ENCODE peak calls at places on chromosomes 11 and 22, in four cellular contexts. D is stimulated activated CD4-positive, alpha-beta T cell treated with anti-CD3 and anti-CD28 coated beads, Interleukin-2, amount 100 ng/mL, for 48 hours; V is posterior vena cava; P is AG20443. C is an unnamed sample.

GRCh38 chr11:92206441-92206840 is 18.2 kb upstream of the FAT3 start:
- DNase-seq in P (no peak), D (no peak), V (no peak), C (no peak)

GRCh38 chr11:43905788-43906187 is 25.2 kb downstream of the ALKBH3 start:
- DNase-seq in V (no peak), D (no peak), P (no peak), C (no peak)

GRCh38 chr22:38831166-38831945 is 12.5 kb downstream of the NPTXR start:
- DNase-seq in V (peak), D (no peak), P (no peak), C (no peak)

GRCh38 chr11:1267441-1268100 is 41.9 kb downstream of the TOLLIP start:
- DNase-seq in V (no peak), P (peak), D (no peak), C (no peak)

GRCh38 chr11:77776455-77776854 is 44.1 kb downstream of the RSF1 start:
- DNase-seq in V (no peak), P (no peak), D (no peak), C (no peak)

GRCh38 chr22:19057999-19058491 is 64.2 kb downstream of the DGCR2 start:
- DNase-seq in D (no peak), V (no peak), P (no peak), C (peak)

GRCh38 chr22:50670914-50671538 is 1.6 kb upstream of the SHANK3 start:
- DNase-seq in V (peak), D (no peak), P (no peak), C (no peak)

GRCh38 chr11:13126430-13126829 is 117.3 kb downstream of the RASSF10 start:
- DNase-seq in V (no peak), P (no peak), D (no peak), C (no peak)